ENCODE peak calls at places on chromosomes 12 and 14, in nine cellular contexts. One of them, this sample, is unnamed.

GRCh38 chr14:51351997-51352396 is 112.0 kb downstream of the TMX1 start:
- DNase-seq in caudate nucleus: no peak
- DNase-seq in midbrain: no peak
- DNase-seq in frontal cortex: no peak
- DNase-seq in cardiac fibroblast: no peak
- DNase-seq in activated CD4-positive, alpha-beta memory T cell treated with anti-CD3 and anti-CD28 coated beads, Interleukin-2, amount 10 ng/mL, durations not matched to agents 7 days and 5 days: no peak
- DNase-seq in fibroblast of pulmonary artery: no peak
- DNase-seq in KG1: no peak
- DNase-seq in stomach: no peak
- DNase-seq in this sample: no peak

GRCh38 chr14:91357272-91357671 is 60.3 kb downstream of the CCDC88C start:
- DNase-seq in activated CD4-positive, alpha-beta memory T cell treated with anti-CD3 and anti-CD28 coated beads, Interleukin-2, amount 10 ng/mL, durations not matched to agents 7 days and 5 days: no peak
- DNase-seq in frontal cortex: no peak
- DNase-seq in midbrain: no peak
- DNase-seq in KG1: no peak
- DNase-seq in caudate nucleus: no peak
- DNase-seq in stomach: no peak
- DNase-seq in cardiac fibroblast: no peak
- DNase-seq in fibroblast of pulmonary artery: no peak
- DNase-seq in this sample: no peak

GRCh38 chr12:66087365-66087943 is 43.1 kb downstream of the LLPH start:
- DNase-seq in caudate nucleus: peak
- DNase-seq in frontal cortex: no peak
- DNase-seq in cardiac fibroblast: peak
- DNase-seq in stomach: peak
- DNase-seq in midbrain: peak
- DNase-seq in fibroblast of pulmonary artery: peak
- DNase-seq in activated CD4-positive, alpha-beta memory T cell treated with anti-CD3 and anti-CD28 coated beads, Interleukin-2, amount 10 ng/mL, durations not matched to agents 7 days and 5 days: peak
- DNase-seq in KG1: peak
- DNase-seq in this sample: no peak

GRCh38 chr12:102172436-102172835 is 25.2 kb downstream of the PMCH start:
- DNase-seq in stomach: no peak
- DNase-seq in frontal cortex: no peak
- DNase-seq in fibroblast of pulmonary artery: peak
- DNase-seq in midbrain: no peak
- DNase-seq in activated CD4-positive, alpha-beta memory T cell treated with anti-CD3 and anti-CD28 coated beads, Interleukin-2, amount 10 ng/mL, durations not matched to agents 7 days and 5 days: no peak
- DNase-seq in cardiac fibroblast: peak
- DNase-seq in caudate nucleus: no peak
- DNase-seq in KG1: no peak
- DNase-seq in this sample: no peak

GRCh38 chr14:91116913-91117588 is 3.2 kb downstream of the DGLUCY start:
- DNase-seq in fibroblast of pulmonary artery: no peak
- DNase-seq in KG1: no peak
- DNase-seq in activated CD4-positive, alpha-beta memory T cell treated with anti-CD3 and anti-CD28 coated beads, Interleukin-2, amount 10 ng/mL, durations not matched to agents 7 days and 5 days: peak
- DNase-seq in midbrain: no peak
- DNase-seq in frontal cortex: no peak
- DNase-seq in cardiac fibroblast: no peak
- DNase-seq in stomach: no peak
- DNase-seq in caudate nucleus: no peak
- DNase-seq in this sample: no peak

GRCh38 chr14:77268989-77269595 is 1.9 kb downstream of the NGB start:
- DNase-seq in KG1: no peak
- DNase-seq in fibroblast of pulmonary artery: no peak
- DNase-seq in activated CD4-positive, alpha-beta memory T cell treated with anti-CD3 and anti-CD28 coated beads, Interleukin-2, amount 10 ng/mL, durations not matched to agents 7 days and 5 days: no peak
- DNase-seq in cardiac fibroblast: no peak
- DNase-seq in frontal cortex: no peak
- DNase-seq in stomach: no peak
- DNase-seq in caudate nucleus: no peak
- DNase-seq in midbrain: no peak
- DNase-seq in this sample: no peak

GRCh38 chr14:100072783-100073346 is 7.6 kb downstream of the EVL start:
- DNase-seq in caudate nucleus: no peak
- DNase-seq in cardiac fibroblast: no peak
- DNase-seq in midbrain: no peak
- DNase-seq in KG1: no peak
- DNase-seq in stomach: peak
- DNase-seq in frontal cortex: no peak
- DNase-seq in activated CD4-positive, alpha-beta memory T cell treated with anti-CD3 and anti-CD28 coated beads, Interleukin-2, amount 10 ng/mL, durations not matched to agents 7 days and 5 days: peak
- DNase-seq in fibroblast of pulmonary artery: no peak
- DNase-seq in this sample: no peak

GRCh38 chr12:47226199-47226598 is 146.4 kb upstream of the AMIGO2 start:
- DNase-seq in caudate nucleus: no peak
- DNase-seq in cardiac fibroblast: no peak
- DNase-seq in KG1: no peak
- DNase-seq in activated CD4-positive, alpha-beta memory T cell treated with anti-CD3 and anti-CD28 coated beads, Interleukin-2, amount 10 ng/mL, durations not matched to agents 7 days and 5 days: no peak
- DNase-seq in fibroblast of pulmonary artery: no peak
- DNase-seq in stomach: no peak
- DNase-seq in frontal cortex: no peak
- DNase-seq in midbrain: no peak
- DNase-seq in this sample: no peak

GRCh38 chr12:101616027-101616494 is 21.3 kb downstream of the MYBPC1 start:
- DNase-seq in midbrain: no peak
- DNase-seq in cardiac fibroblast: peak
- DNase-seq in frontal cortex: no peak
- DNase-seq in fibroblast of pulmonary artery: peak
- DNase-seq in stomach: no peak
- DNase-seq in activated CD4-positive, alpha-beta memory T cell treated with anti-CD3 and anti-CD28 coated beads, Interleukin-2, amount 10 ng/mL, durations not matched to agents 7 days and 5 days: no peak
- DNase-seq in KG1: peak
- DNase-seq in caudate nucleus: no peak
- DNase-seq in this sample: no peak

GRCh38 chr12:7497661-7498060 is 5.9 kb downstream of the CD163 start:
- DNase-seq in KG1: no peak
- DNase-seq in cardiac fibroblast: peak
- DNase-seq in caudate nucleus: no peak
- DNase-seq in frontal cortex: no peak
- DNase-seq in midbrain: no peak
- DNase-seq in stomach: no peak
- DNase-seq in activated CD4-positive, alpha-beta memory T cell treated with anti-CD3 and anti-CD28 coated beads, Interleukin-2, amount 10 ng/mL, durations not matched to agents 7 days and 5 days: no peak
- DNase-seq in fibroblast of pulmonary artery: no peak
- DNase-seq in this sample: no peak

GRCh38 chr12:49891012-49891411 is 12.7 kb downstream of the FAIM2 start:
- DNase-seq in fibroblast of pulmonary artery: no peak
- DNase-seq in caudate nucleus: no peak
- DNase-seq in midbrain: no peak
- DNase-seq in stomach: no peak
- DNase-seq in cardiac fibroblast: no peak
- DNase-seq in frontal cortex: no peak
- DNase-seq in KG1: no peak
- DNase-seq in activated CD4-positive, alpha-beta memory T cell treated with anti-CD3 and anti-CD28 coated beads, Interleukin-2, amount 10 ng/mL, durations not matched to agents 7 days and 5 days: no peak
- DNase-seq in this sample: no peak

GRCh38 chr12:54231236-54231635 is 42.5 kb upstream of the SMUG1 start:
- DNase-seq in midbrain: no peak
- DNase-seq in stomach: no peak
- DNase-seq in frontal cortex: no peak
- DNase-seq in caudate nucleus: no peak
- DNase-seq in KG1: no peak
- DNase-seq in cardiac fibroblast: no peak
- DNase-seq in activated CD4-positive, alpha-beta memory T cell treated with anti-CD3 and anti-CD28 coated beads, Interleukin-2, amount 10 ng/mL, durations not matched to agents 7 days and 5 days: no peak
- DNase-seq in fibroblast of pulmonary artery: no peak
- DNase-seq in this sample: no peak

GRCh38 chr12:49553512-49554088 is 14.3 kb downstream of the MCRS1 start:
- DNase-seq in KG1: no peak
- DNase-seq in cardiac fibroblast: peak
- DNase-seq in caudate nucleus: no peak
- DNase-seq in frontal cortex: no peak
- DNase-seq in stomach: no peak
- DNase-seq in fibroblast of pulmonary artery: peak
- DNase-seq in activated CD4-positive, alpha-beta memory T cell treated with anti-CD3 and anti-CD28 coated beads, Interleukin-2, amount 10 ng/mL, durations not matched to agents 7 days and 5 days: no peak
- DNase-seq in midbrain: no peak
- DNase-seq in this sample: no peak

GRCh38 chr14:103708750-103709187 is 6.5 kb downstream of the XRCC3 start:
- DNase-seq in midbrain: peak
- DNase-seq in activated CD4-positive, alpha-beta memory T cell treated with anti-CD3 and anti-CD28 coated beads, Interleukin-2, amount 10 ng/mL, durations not matched to agents 7 days and 5 days: no peak
- DNase-seq in cardiac fibroblast: no peak
- DNase-seq in frontal cortex: no peak
- DNase-seq in caudate nucleus: no peak
- DNase-seq in stomach: peak
- DNase-seq in fibroblast of pulmonary artery: no peak
- DNase-seq in KG1: no peak
- DNase-seq in this sample: no peak

GRCh38 chr14:24332094-24332983 is 2.5 kb downstream of the ADCY4 start:
- DNase-seq in fibroblast of pulmonary artery: peak
- DNase-seq in frontal cortex: peak
- DNase-seq in midbrain: peak
- DNase-seq in activated CD4-positive, alpha-beta memory T cell treated with anti-CD3 and anti-CD28 coated beads, Interleukin-2, amount 10 ng/mL, durations not matched to agents 7 days and 5 days: peak
- DNase-seq in cardiac fibroblast: peak
- DNase-seq in KG1: peak
- DNase-seq in caudate nucleus: peak
- DNase-seq in stomach: peak
- DNase-seq in this sample: no peak

GRCh38 chr12:1927751-1928351 is 9.4 kb upstream of the CACNA2D4 start:
- DNase-seq in caudate nucleus: no peak
- DNase-seq in frontal cortex: no peak
- DNase-seq in activated CD4-positive, alpha-beta memory T cell treated with anti-CD3 and anti-CD28 coated beads, Interleukin-2, amount 10 ng/mL, durations not matched to agents 7 days and 5 days: peak
- DNase-seq in midbrain: no peak
- DNase-seq in KG1: no peak
- DNase-seq in stomach: peak
- DNase-seq in fibroblast of pulmonary artery: peak
- DNase-seq in cardiac fibroblast: no peak
- DNase-seq in this sample: no peak

This sample was measured in cortex of kidney.